ENCODE peak calls at places on chromosomes 12 and 14, in ten cellular contexts. T is GM06990, N is brain microvascular endothelial cell, G is small intestine, Q is fibroblast of lung, U is transverse colon, K is neural progenitor cell, R is mammary epithelial cell, S is tibial artery, C is HL-60. D is an unnamed sample.

GRCh38 chr14:71363961-71364360 is 456.7 kb downstream of the PCNX1 start:
- DNase-seq in Q (peak), U (no peak), N (peak), T (no peak), K (no peak), G (no peak), R (no peak), C (no peak), S (no peak), D (peak)

GRCh38 chr12:92779902-92780301 is 77.1 kb downstream of the PLEKHG7 start:
- DNase-seq in T (no peak), U (no peak), S (no peak), K (no peak), G (no peak), Q (peak), R (no peak), C (peak), N (no peak), D (peak)

GRCh38 chr14:96117997-96118790 is 79.0 kb downstream of the C14orf132 start:
- DNase-seq in R (no peak), S (no peak), Q (no peak), T (no peak), K (no peak), U (no peak), C (no peak), G (no peak), N (no peak), D (no peak)

GRCh38 chr14:88553886-88554457 is 835 bp downstream of the PTPN21 start:
- DNase-seq in G (no peak), N (no peak), U (no peak), C (no peak), Q (peak), K (no peak), S (no peak), R (no peak), T (no peak), D (peak)

GRCh38 chr12:124162151-124163110 is 132.5 kb upstream of the RFLNA start:
- DNase-seq in N (no peak), U (peak), C (no peak), T (no peak), S (no peak), Q (no peak), G (peak), R (peak), K (no peak), D (no peak)

GRCh38 chr14:54709444-54709843 is 142.5 kb downstream of the SAMD4A start:
- DNase-seq in S (no peak), Q (no peak), C (no peak), R (no peak), G (no peak), K (no peak), T (peak), U (no peak), N (no peak), D (no peak)

GRCh38 chr12:31896514-31897039 is 62.6 kb upstream of the RESF1 start:
- DNase-seq in G (peak), T (peak), C (peak), S (no peak), N (peak), R (peak), U (peak), K (no peak), Q (peak), D (peak)

GRCh38 chr14:59273737-59274136 is 85.3 kb downstream of the DAAM1 start:
- DNase-seq in N (no peak), R (no peak), G (no peak), T (no peak), S (no peak), U (no peak), K (no peak), Q (no peak), C (no peak), D (no peak)

GRCh38 chr14:97878727-97879126 is 1081.5 kb downstream of the VRK1 start:
- DNase-seq in R (no peak), G (peak), C (no peak), T (no peak), N (no peak), K (no peak), S (peak), Q (no peak), U (peak), D (no peak)

GRCh38 chr14:73238262-73238852 is 1.1 kb downstream of the PAPLN start:
- DNase-seq in G (peak), U (no peak), K (peak), S (no peak), C (no peak), N (peak), Q (peak), R (peak), T (no peak), D (peak)

GRCh38 chr12:108696111-108696995 is 35.0 kb downstream of the CORO1C start:
- DNase-seq in T (no peak), K (no peak), S (no peak), R (peak), N (peak), Q (peak), U (no peak), G (no peak), C (no peak), D (peak)

GRCh38 chr12:69994593-69995222 is 169.7 kb downstream of the MYRFL start:
- DNase-seq in Q (no peak), N (no peak), R (no peak), G (peak), C (no peak), S (no peak), U (peak), K (no peak), T (no peak), D (peak)

GRCh38 chr12:25051171-25051570 is 102.3 kb upstream of the BCAT1 start:
- DNase-seq in K (no peak), G (no peak), C (no peak), S (no peak), U (no peak), T (no peak), N (no peak), Q (no peak), R (no peak), D (no peak)

GRCh38 chr12:30136661-30137060 is 352.9 kb upstream of the TMTC1 start:
- DNase-seq in N (no peak), C (no peak), T (no peak), G (no peak), Q (no peak), K (no peak), S (no peak), R (no peak), U (no peak), D (no peak)

GRCh38 chr14:94088516-94088915 is 7.4 kb downstream of the IFI27L1 start:
- DNase-seq in G (no peak), C (no peak), R (no peak), K (no peak), Q (no peak), N (no peak), S (no peak), U (no peak), T (no peak), D (peak)

GRCh38 chr14:32896979-32897723 is 41.5 kb upstream of the NPAS3 start:
- DNase-seq in R (peak), C (no peak), G (peak), N (peak), S (no peak), T (no peak), U (no peak), K (no peak), Q (peak), D (peak)

GRCh38 chr14:101004954-101005353 is 101.4 kb upstream of the RTL1 start:
- DNase-seq in G (no peak), C (no peak), R (no peak), K (no peak), T (no peak), U (no peak), Q (peak), S (peak), N (no peak), D (peak)

GRCh38 chr14:104227806-104228205 is 89.4 kb downstream of the KIF26A start:
- DNase-seq in G (no peak), C (no peak), N (no peak), K (no peak), Q (no peak), S (no peak), U (no peak), T (no peak), R (no peak), D (no peak)

GRCh38 chr12:91154131-91154530 is 28.5 kb downstream of the DCN start:
- DNase-seq in Q (no peak), K (no peak), G (no peak), R (no peak), S (no peak), N (no peak), C (no peak), U (no peak), T (no peak), D (peak)

GRCh38 chr12:118330421-118331018 is 42.2 kb downstream of the TAOK3 start:
- DNase-seq in S (no peak), Q (peak), T (peak), N (peak), U (no peak), K (no peak), C (peak), R (no peak), G (peak), D (peak)

GRCh38 chr12:63821781-63822251 is 22.7 kb upstream of the SRGAP1 start:
- DNase-seq in N (peak), U (no peak), S (no peak), Q (peak), R (peak), K (no peak), T (no peak), C (no peak), G (no peak), D (no peak)

GRCh38 chr12:83945871-83946270 is 966.7 kb downstream of the SLC6A15 start:
- DNase-seq in T (no peak), R (peak), S (no peak), G (peak), K (no peak), U (no peak), Q (peak), N (peak), C (no peak), D (peak)

GRCh38 chr12:96500686-96501085 is 11.3 kb downstream of the CFAP54 start:
- DNase-seq in N (no peak), U (no peak), K (no peak), S (no peak), G (no peak), Q (peak), C (no peak), T (no peak), R (no peak), D (peak)

GRCh38 chr12:132148368-132149045 is 4.2 kb downstream of the NOC4L start:
- DNase-seq in K (no peak), N (no peak), G (no peak), S (peak), C (no peak), T (no peak), Q (no peak), R (no peak), U (no peak), D (no peak)

GRCh38 chr12:58537278-58537677 is 383.0 kb downstream of the LRIG3 start:
- DNase-seq in C (no peak), G (no peak), R (no peak), N (peak), Q (peak), U (no peak), K (no peak), T (no peak), S (no peak), D (peak)

GRCh38 chr12:124044021-124044420 is 71.0 kb downstream of the ZNF664 start:
- DNase-seq in S (no peak), C (no peak), G (no peak), T (no peak), K (no peak), N (no peak), U (no peak), Q (no peak), R (no peak), D (no peak)

GRCh38 chr12:118059645-118060275 is 1.2 kb downstream of the WSB2 start:
- DNase-seq in Q (peak), K (no peak), S (no peak), U (no peak), N (no peak), T (no peak), C (no peak), R (no peak), G (peak), D (peak)

GRCh38 chr12:113220593-113221180 is 577 bp upstream of the TPCN1 start:
- DNase-seq in C (no peak), T (no peak), K (no peak), R (no peak), N (no peak), S (no peak), G (no peak), Q (no peak), U (no peak), D (no peak)

GRCh38 chr12:40010899-40011774 is 94.7 kb downstream of the SLC2A13 start:
- DNase-seq in K (peak), T (no peak), U (peak), N (peak), G (peak), R (peak), S (no peak), C (peak), Q (peak), D (peak)

GRCh38 chr14:94675036-94675435 is 62.8 kb downstream of the SERPINA3 start:
- DNase-seq in C (no peak), Q (no peak), G (no peak), U (no peak), R (no peak), S (peak), T (no peak), N (no peak), K (no peak), D (no peak)

GRCh38 chr12:1518763-1519516 is 75.4 kb downstream of the FBXL14 start:
- DNase-seq in G (no peak), U (no peak), Q (peak), R (peak), C (no peak), S (peak), T (no peak), N (peak), K (no peak), D (peak)

GRCh38 chr12:105775351-105775750 is 363.4 kb downstream of the NUAK1 start:
- DNase-seq in Q (peak), T (no peak), R (peak), G (no peak), N (peak), C (no peak), S (no peak), U (no peak), K (no peak), D (peak)

GRCh38 chr12:9365296-9365695 is 157.1 kb upstream of the PZP start:
- DNase-seq in T (no peak), Q (peak), G (no peak), N (peak), S (no peak), U (no peak), C (peak), R (no peak), K (no peak), D (peak)
- H3K4me3 ChIP-seq in T (peak), Q (no peak), G (no peak), N (no peak), S (no peak), U (no peak), C (no peak), R (peak), K (no peak), D (no peak)

GRCh38 chr12:104460041-104460757 is 3.5 kb downstream of the CHST11 start:
- DNase-seq in Q (no peak), N (no peak), K (no peak), C (no peak), T (no peak), S (no peak), U (no peak), R (no peak), G (no peak), D (no peak)

GRCh38 chr12:104462931-104463339 is 6.2 kb downstream of the CHST11 start:
- DNase-seq in N (no peak), C (no peak), G (no peak), T (peak), S (no peak), K (no peak), U (peak), R (no peak), Q (no peak), D (peak)

GRCh38 chr12:104459556-104459909 is 2.8 kb downstream of the CHST11 start:
- DNase-seq in K (no peak), U (no peak), T (no peak), Q (no peak), C (no peak), S (no peak), G (no peak), N (no peak), R (peak), D (no peak)

GRCh38 chr12:104462325-104462724 is 5.6 kb downstream of the CHST11 start:
- DNase-seq in G (no peak), C (no peak), Q (no peak), S (no peak), T (no peak), K (no peak), N (no peak), U (no peak), R (no peak), D (no peak)

GRCh38 chr12:104460973-104461693 is 4.4 kb downstream of the CHST11 start:
- DNase-seq in Q (no peak), K (no peak), S (no peak), T (no peak), C (no peak), U (no peak), R (no peak), N (no peak), G (no peak), D (no peak)
- H3K4me3 ChIP-seq in Q (no peak), K (no peak), S (no peak), T (peak), C (peak), U (no peak), R (no peak), N (no peak), G (no peak), D (no peak)

DNA sequence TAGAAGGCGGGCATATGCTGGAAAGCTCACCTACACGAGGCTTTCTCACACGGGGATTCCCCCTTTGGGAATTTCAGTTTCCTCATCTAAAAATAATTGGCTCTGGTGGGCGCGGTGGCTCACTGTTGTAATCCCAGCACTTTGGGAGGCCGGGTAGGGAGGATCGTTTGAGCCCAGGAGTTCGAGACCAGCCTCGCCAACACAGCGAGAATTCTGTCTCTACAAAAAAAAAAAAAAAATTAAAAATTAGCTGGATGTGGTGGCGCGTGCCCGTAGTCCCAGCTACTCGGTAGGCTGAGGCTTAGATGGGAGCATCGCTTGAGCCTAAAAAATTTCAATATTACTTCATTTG is 400 bp upstream of the NDUFA12 start:
- DNase-seq in U (no peak), T (no peak), R (no peak), K (no peak), Q (no peak), S (no peak), G (no peak), C (no peak), N (no peak), D (no peak)
- H3K4me3 ChIP-seq in U (peak), T (peak), R (peak), K (peak), Q (no peak), S (peak), G (no peak), C (peak), N (peak), D (peak)

GRCh38 chr14:106843376-106843775 is 1317.0 kb downstream of the TMEM121 start:
- DNase-seq in R (no peak), T (no peak), S (no peak), Q (no peak), U (no peak), G (no peak), C (no peak), K (no peak), N (no peak), D (no peak)
- H3K4me3 ChIP-seq in R (peak), T (peak), S (no peak), Q (no peak), U (peak), G (no peak), C (peak), K (no peak), N (no peak), D (peak)

DNA sequence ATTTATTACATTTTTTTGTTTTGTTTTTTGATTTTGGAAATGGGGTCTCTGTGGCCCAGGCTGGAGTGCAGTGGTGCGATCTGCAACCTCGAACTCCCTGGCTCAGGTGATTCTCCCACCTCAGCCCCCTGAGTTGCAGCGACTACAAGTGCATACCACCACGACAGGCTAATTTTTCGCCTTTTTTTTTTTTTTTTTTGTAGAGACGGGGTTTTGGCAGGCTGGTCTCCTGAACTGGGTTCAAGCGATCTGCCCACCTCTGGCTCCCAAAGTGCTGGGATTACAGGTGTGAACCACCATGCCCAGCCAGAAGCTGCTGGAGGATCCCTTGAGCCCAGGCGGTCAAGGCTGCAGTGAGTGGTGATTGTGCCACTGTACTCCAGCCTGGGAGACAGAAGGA is 2.3 kb downstream of the MON2 start:
- DNase-seq in R (no peak), U (no peak), N (no peak), Q (no peak), K (no peak), S (no peak), C (no peak), G (no peak), T (no peak), D (no peak)
- H3K4me3 ChIP-seq in R (peak), U (no peak), N (no peak), Q (peak), K (peak), S (peak), C (no peak), G (no peak), T (peak), D (peak)

DNA sequence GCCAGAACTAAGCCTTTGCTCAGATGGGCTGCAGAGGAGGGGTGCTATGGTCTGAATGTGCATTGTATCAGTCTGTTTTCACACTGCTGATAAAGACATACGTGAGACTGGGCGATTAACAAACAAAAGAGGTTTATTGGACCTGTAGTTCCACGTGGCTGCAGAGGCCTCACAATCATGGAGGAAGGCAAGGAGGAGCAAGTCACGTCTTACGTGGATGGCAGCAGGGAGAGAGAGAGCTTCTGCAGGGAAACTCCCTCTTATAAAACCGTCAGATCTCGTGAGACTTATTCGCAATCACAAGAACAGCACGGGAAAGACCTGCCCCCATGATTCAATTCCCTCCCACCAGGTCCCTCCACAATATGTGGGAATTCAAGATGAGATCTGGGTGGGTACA is 3.8 kb upstream of the BRF1 start:
- DNase-seq in T (no peak), U (no peak), S (no peak), Q (no peak), K (no peak), C (no peak), G (no peak), R (no peak), N (no peak), D (no peak)
- H3K4me3 ChIP-seq in T (no peak), U (no peak), S (no peak), Q (no peak), K (no peak), C (no peak), G (no peak), R (no peak), N (no peak), D (no peak)